ENCODE peak calls at places on chromosomes 16 and 17, in ten cellular contexts. W is thoracic aorta, Y is right lobe of liver, J is A549, A is mammary epithelial cell, Q is SK-N-SH, X is H9, K is BE2C, V is upper lobe of right lung, T is left ventricle myocardium inferior. O is an unnamed sample. For H3K4me1, the result is how much of the 10 kb centered on the place peaks cover.

GRCh38 chr16:75095204-75095621 is 21.4 kb downstream of the LDHD start:
- DNase-seq in T (no peak), A (no peak), X (no peak), K (no peak), V (no peak), W (no peak), Q (no peak), J (no peak), Y (no peak), O (no peak)

GRCh38 chr17:29619251-29619650 is 3.5 kb downstream of the CORO6 start:
- DNase-seq in K (no peak), J (no peak), Q (peak), A (no peak), V (peak), X (peak), T (no peak), Y (no peak), W (no peak), O (no peak)

GRCh38 chr17:77096570-77097214 is 44.1 kb upstream of the SEC14L1 start:
- DNase-seq in K (no peak), Y (no peak), T (no peak), J (peak), X (no peak), V (no peak), W (no peak), Q (peak), A (peak), O (no peak)

GRCh38 chr17:40209404-40210093 is 9.6 kb upstream of the WIPF2 start:
- DNase-seq in J (no peak), W (no peak), V (no peak), Q (no peak), A (no peak), X (no peak), T (no peak), Y (no peak), K (no peak), O (no peak)

GRCh38 chr17:37478187-37478586 is 11.5 kb upstream of the DUSP14 start:
- DNase-seq in T (peak), J (no peak), W (no peak), V (no peak), Y (no peak), X (no peak), A (peak), Q (no peak), K (no peak), O (no peak)

GRCh38 chr16:68760671-68761275 is 23.7 kb downstream of the CDH1 start:
- DNase-seq in W (no peak), V (no peak), K (no peak), T (no peak), X (no peak), A (peak), Q (no peak), Y (no peak), J (peak), O (no peak)

GRCh38 chr16:10123141-10123540 is 59.1 kb downstream of the GRIN2A start:
- DNase-seq in X (no peak), A (no peak), T (no peak), W (no peak), K (no peak), Q (no peak), V (no peak), Y (no peak), J (no peak), O (no peak)

GRCh38 chr16:9948933-9949332 is 233.3 kb downstream of the GRIN2A start:
- DNase-seq in A (no peak), K (no peak), V (no peak), Y (no peak), W (no peak), J (no peak), X (no peak), Q (no peak), T (no peak), O (no peak)

GRCh38 chr17:53150101-53150698 is 672.5 kb upstream of the KIF2B start:
- DNase-seq in T (no peak), Q (peak), W (no peak), J (no peak), X (no peak), V (no peak), K (peak), A (no peak), Y (no peak), O (no peak)

GRCh38 chr16:11127610-11128195 is 128.3 kb downstream of the SOCS1 start:
- DNase-seq in W (no peak), A (peak), J (no peak), T (no peak), K (no peak), V (no peak), X (no peak), Y (no peak), Q (no peak), O (no peak)

GRCh38 chr16:24544640-24545039 is 5.3 kb downstream of the RBBP6 start:
- DNase-seq in T (no peak), X (no peak), Y (no peak), W (no peak), V (no peak), J (no peak), A (no peak), Q (no peak), K (no peak), O (no peak)

GRCh38 chr17:82334622-82335394 is 1.2 kb upstream of the SECTM1 start:
- DNase-seq in W (no peak), Y (peak), A (peak), K (no peak), J (no peak), X (no peak), Q (no peak), T (no peak), V (peak), O (peak)

GRCh38 chr17:1029196-1029911 is 32.4 kb downstream of the TIMM22 start:
- DNase-seq in X (no peak), Q (no peak), A (peak), K (no peak), W (peak), V (no peak), J (no peak), T (peak), Y (no peak), O (no peak)

GRCh38 chr17:57405486-57406072 is 149.3 kb downstream of the MSI2 start:
- DNase-seq in T (no peak), K (no peak), W (no peak), J (no peak), V (no peak), A (no peak), X (no peak), Y (no peak), Q (no peak), O (no peak)

DNA sequence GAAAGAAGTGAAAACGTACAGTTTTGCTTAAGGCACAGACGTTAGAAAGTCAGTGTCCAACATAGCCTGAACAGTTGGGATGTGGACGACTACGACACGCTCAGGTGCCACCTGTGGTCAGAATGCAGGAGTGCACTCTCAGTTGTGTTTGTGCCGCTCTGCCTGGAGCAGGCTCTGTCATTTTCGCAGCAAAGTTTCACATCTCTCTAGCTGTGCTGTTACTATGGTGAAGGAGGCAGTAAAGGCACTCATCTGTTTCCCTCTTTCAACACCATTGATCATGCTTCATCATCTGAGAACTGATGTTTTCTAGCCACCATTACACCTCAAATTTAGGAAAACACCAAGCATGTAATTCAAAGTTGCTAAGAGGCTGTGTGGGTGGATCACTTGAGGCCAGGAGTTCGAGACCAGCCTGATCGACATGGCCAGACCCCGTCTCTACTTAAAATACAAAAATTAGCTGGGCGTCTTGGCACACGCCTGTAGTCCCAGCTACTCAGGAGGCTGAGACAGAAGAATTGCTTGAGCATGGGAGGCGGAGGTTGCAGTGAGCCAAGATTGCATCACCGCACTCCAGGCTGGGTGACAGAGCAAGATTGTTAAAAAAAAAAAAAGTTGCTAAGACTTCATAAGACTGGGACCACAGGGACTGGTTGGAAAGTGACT is 44.9 kb upstream of the DNAJA2 start:
- DNase-seq in Y (peak), Q (peak), A (peak), K (peak), J (peak), W (no peak), V (no peak), T (no peak), X (peak), O (peak)
- TF ChIP-seq CTCF in Y (peak), Q (peak), A (peak), K (peak), J (no peak), W (peak), V (peak), T (peak), X (peak), O (peak)

GRCh38 chr16:64437706-64438329 is 684.0 kb downstream of the CDH11 start:
- DNase-seq in W (no peak), Q (peak), Y (no peak), J (no peak), T (no peak), V (no peak), X (peak), K (peak), A (no peak), O (no peak)
- H3K4me1 ChIP-seq in W (under half), Q (under half), Y (under half), J (under half), T (under half), V (under half), X (under half), K (under half), A (under half), O (under half)

GRCh38 chr17:44186307-44187130 is at the start of gene TMUB2:
- DNase-seq in J (peak), X (peak), Q (peak), K (peak), T (peak), V (peak), W (peak), A (peak), Y (peak), O (peak)
- TF ChIP-seq CTCF in J (no peak), X (no peak), Q (no peak), K (no peak), T (no peak), V (no peak), W (no peak), A (no peak), Y (no peak), O (no peak)

GRCh38 chr17:46148247-46148646 is 45.0 kb downstream of the KANSL1 start:
- DNase-seq in T (no peak), X (no peak), Y (no peak), V (no peak), A (no peak), Q (no peak), W (no peak), K (no peak), J (no peak), O (no peak)
- H3K4me1 ChIP-seq in T (half or more), X (under half), Y (under half), V (half or more), A (under half), Q (under half), W (under half), K (under half), J (under half), O (half or more)

DNA sequence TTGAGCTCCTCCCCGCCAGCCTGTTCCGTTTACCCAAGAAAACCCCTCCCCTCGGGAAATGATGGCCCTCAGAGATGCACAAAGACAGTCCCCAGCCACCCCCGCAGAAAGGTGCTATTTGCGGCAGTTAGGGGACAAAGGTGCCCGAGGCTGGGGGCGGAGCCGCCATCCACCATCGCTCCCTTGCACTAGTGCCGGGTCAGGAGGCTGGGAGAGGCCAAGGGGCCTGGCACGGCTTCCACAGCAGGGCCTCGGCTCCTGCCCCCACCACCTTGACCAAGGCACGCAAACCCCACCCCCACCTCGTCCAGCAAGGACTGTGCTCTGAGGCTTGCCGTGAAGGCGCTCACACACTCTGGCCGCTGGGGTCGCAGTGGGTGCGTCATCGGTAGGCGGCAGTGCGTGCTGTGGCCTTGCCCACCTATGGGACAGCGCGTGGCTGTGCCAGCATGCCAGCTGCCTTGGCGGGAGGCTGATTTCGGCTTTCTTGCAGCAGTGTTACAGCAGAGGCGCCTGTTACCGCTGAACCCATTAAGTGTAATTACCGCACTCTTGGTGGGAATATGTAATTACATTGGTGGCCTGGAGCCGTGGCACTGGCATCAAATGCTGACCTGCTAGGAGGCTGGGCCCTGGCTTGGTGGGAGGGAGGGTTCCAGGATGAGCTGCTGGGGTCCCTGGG is 31.8 kb downstream of the TPSG1 start:
- DNase-seq in J (no peak), Q (peak), T (no peak), W (no peak), K (peak), X (no peak), V (no peak), A (no peak), Y (no peak), O (no peak)
- TF ChIP-seq CTCF in J (no peak), Q (peak), T (no peak), W (no peak), K (peak), X (no peak), V (no peak), A (no peak), Y (no peak), O (no peak)

GRCh38 chr17:81252336-81253329 is 13.5 kb downstream of the NDUFAF8 start:
- DNase-seq in A (no peak), Y (no peak), V (no peak), Q (no peak), K (peak), W (no peak), X (no peak), J (no peak), T (no peak), O (no peak)

GRCh38 chr17:81251943-81252301 is 12.8 kb downstream of the NDUFAF8 start:
- DNase-seq in Q (no peak), V (no peak), J (no peak), Y (no peak), X (no peak), T (no peak), K (peak), W (no peak), A (no peak), O (peak)

GRCh38 chr17:81251091-81251942 is 12.2 kb downstream of the NDUFAF8 start:
- DNase-seq in W (no peak), Y (no peak), T (peak), Q (no peak), V (no peak), A (no peak), K (peak), J (no peak), X (no peak), O (no peak)

GRCh38 chr17:81254955-81255717 is 16.0 kb downstream of the NDUFAF8 start:
- DNase-seq in A (no peak), Y (peak), V (peak), K (peak), T (peak), Q (no peak), W (no peak), J (peak), X (peak), O (peak)

GRCh38 chr17:81253358-81254131 is 14.4 kb downstream of the NDUFAF8 start:
- DNase-seq in Y (no peak), W (no peak), A (no peak), J (peak), T (no peak), V (no peak), K (peak), X (no peak), Q (peak), O (no peak)
- H3K4me1 ChIP-seq in Y (under half), W (under half), A (under half), J (under half), T (under half), V (under half), K (under half), X (under half), Q (under half), O (under half)

DNA sequence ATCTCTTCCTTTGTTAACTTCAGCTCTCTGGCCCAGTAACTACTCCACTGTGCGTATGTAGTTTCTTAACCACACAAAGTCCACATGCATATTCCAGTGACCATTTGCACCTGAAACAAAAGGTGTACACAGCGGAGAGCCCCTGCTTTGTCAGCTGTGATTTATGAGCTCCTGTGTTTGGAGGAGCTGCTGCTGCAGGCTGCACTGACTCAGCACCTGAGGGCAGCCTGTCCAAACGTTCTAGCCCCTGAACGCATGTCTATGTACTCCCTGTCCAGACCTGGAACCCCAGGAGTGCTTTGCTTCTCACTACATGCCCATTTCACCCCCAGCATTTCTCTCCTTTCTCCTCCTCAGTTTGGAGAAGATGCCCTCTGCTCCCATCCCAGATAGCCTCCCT is 216.1 kb downstream of the ABCC12 start:
- DNase-seq in Y (no peak), X (no peak), J (no peak), W (no peak), K (no peak), A (peak), Q (no peak), V (no peak), T (no peak), O (no peak)
- TF ChIP-seq CTCF in Y (no peak), X (no peak), J (no peak), W (no peak), K (no peak), A (no peak), Q (no peak), V (no peak), T (no peak), O (no peak)

O was measured in pancreas.